ENCODE peak calls at places on chromosomes 11 and 22, in five cellular contexts. S, A, K, P and U are unnamed samples.

GRCh38 chr11:28228196-28228595 is 120.0 kb downstream of the METTL15 start:
- DNase-seq in S (peak; percentile 68), A (no peak), K (no peak), P (no peak), U (no peak)

GRCh38 chr22:27990879-27991278 is 71.8 kb upstream of the PITPNB start:
- DNase-seq in S (peak; percentile 8), A (no peak), K (peak; percentile 85), P (no peak), U (peak; percentile 85)

GRCh38 chr11:110128161-110128560 is 35.0 kb downstream of the ZC3H12C start:
- DNase-seq in S (peak; percentile 42), A (no peak), K (no peak), P (no peak), U (no peak)

GRCh38 chr11:33698921-33699320 is 1.7 kb downstream of the C11orf91 start:
- DNase-seq in S (no peak), A (no peak), K (no peak), P (no peak), U (no peak)

GRCh38 chr22:42946551-42947198 is 68.3 kb downstream of the PACSIN2 start:
- DNase-seq in S (no peak), A (no peak), K (peak; percentile 65), P (no peak), U (no peak)

GRCh38 chr11:17230867-17231851 is 23.4 kb upstream of the PIK3C2A start:
- DNase-seq in S (no peak), A (no peak), K (no peak), P (no peak), U (no peak)

GRCh38 chr11:114059278-114059983 is at the start of gene ZBTB16:
- DNase-seq in S (no peak), A (peak; percentile 56), K (peak; percentile 95), P (peak; percentile 88), U (peak; percentile 92)

GRCh38 chr22:36430863-36431262 is 43.1 kb upstream of the MYH9 start:
- DNase-seq in S (peak; percentile 53), A (no peak), K (no peak), P (no peak), U (no peak)

GRCh38 chr22:47275479-47276218 is 513.2 kb downstream of the TBC1D22A start:
- DNase-seq in S (no peak), A (no peak), K (peak; percentile 55), P (no peak), U (no peak)
- H3K9me3 ChIP-seq in S (peaks cover 6% of the 10 kb centered on the region), A (peaks cover 5% of the 10 kb centered on the region), K (no peaks in the 10 kb centered on the region), P (no peaks in the 10 kb centered on the region), U (no peaks in the 10 kb centered on the region)

GRCh38 chr11:70910835-70911234 is 341.5 kb downstream of the SHANK2 start:
- DNase-seq in S (no peak), A (no peak), K (peak; percentile 14), P (no peak), U (no peak)
- H3K9me3 ChIP-seq in S (no peaks in the 10 kb centered on the region), A (no peaks in the 10 kb centered on the region), K (peaks cover 3% of the 10 kb centered on the region), P (no peaks in the 10 kb centered on the region), U (no peaks in the 10 kb centered on the region)

GRCh38 chr22:47324435-47324990 is 562.1 kb downstream of the TBC1D22A start:
- DNase-seq in S (no peak), A (no peak), K (no peak), P (no peak), U (no peak)
- H3K9me3 ChIP-seq in S (no peaks in the 10 kb centered on the region), A (no peaks in the 10 kb centered on the region), K (peaks cover 9% of the 10 kb centered on the region), P (no peaks in the 10 kb centered on the region), U (peaks cover 23% of the 10 kb centered on the region)

GRCh38 chr11:70615036-70615875 is 216.9 kb downstream of the CTTN start:
- DNase-seq in S (no peak), A (no peak), K (no peak), P (no peak), U (no peak)
- H3K9me3 ChIP-seq in S (peaks cover 9% of the 10 kb centered on the region), A (peaks cover 4% of the 10 kb centered on the region), K (peaks cover 14% of the 10 kb centered on the region), P (no peaks in the 10 kb centered on the region), U (peaks cover 13% of the 10 kb centered on the region)

DNA sequence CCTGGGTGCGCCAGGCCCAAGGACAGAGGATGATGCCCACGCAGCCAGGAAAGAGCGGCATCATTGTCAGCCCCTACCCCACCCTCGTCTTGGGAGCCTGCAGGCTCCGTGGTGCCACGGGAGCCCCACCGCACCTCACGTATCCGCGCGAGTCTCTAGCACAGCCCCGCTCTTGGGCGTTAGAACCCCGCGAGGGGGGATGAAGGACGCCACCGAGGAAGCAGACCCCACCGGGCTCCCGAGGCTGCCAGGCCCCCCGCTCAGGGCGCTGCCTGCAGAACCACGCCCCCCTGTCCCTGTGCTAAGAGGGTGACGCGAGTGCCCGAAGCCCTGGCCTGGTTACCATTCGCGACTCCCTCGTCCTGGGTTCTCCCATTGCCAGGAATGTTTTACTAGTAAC is 52.3 kb upstream of the MS4A8 start:
- DNase-seq in S (no peak), A (no peak), K (no peak), P (no peak), U (no peak)
- H3K9me3 ChIP-seq in S (peaks cover 3% of the 10 kb centered on the region), A (peaks cover 4% of the 10 kb centered on the region), K (peaks cover 2% of the 10 kb centered on the region), P (no peaks in the 10 kb centered on the region), U (peaks cover 32% of the 10 kb centered on the region)

GRCh38 chr11:70581991-70582885 is 183.9 kb downstream of the CTTN start:
- DNase-seq in S (no peak), A (no peak), K (peak; percentile 64), P (no peak), U (no peak)

GRCh38 chr11:70578831-70579230 is 180.5 kb downstream of the CTTN start:
- DNase-seq in S (no peak), A (no peak), K (no peak), P (no peak), U (peak; percentile 7)

GRCh38 chr11:70579376-70579955 is 181.1 kb downstream of the CTTN start:
- DNase-seq in S (no peak), A (no peak), K (no peak), P (no peak), U (peak; percentile 58)

GRCh38 chr11:70578371-70578770 is 180.0 kb downstream of the CTTN start:
- DNase-seq in S (no peak), A (no peak), K (no peak), P (no peak), U (no peak)

GRCh38 chr11:70580036-70580805 is 181.9 kb downstream of the CTTN start:
- DNase-seq in S (no peak), A (no peak), K (peak; percentile 72), P (no peak), U (peak; percentile 51)
- H3K9me3 ChIP-seq in S (no peaks in the 10 kb centered on the region), A (no peaks in the 10 kb centered on the region), K (no peaks in the 10 kb centered on the region), P (no peaks in the 10 kb centered on the region), U (no peaks in the 10 kb centered on the region)

GRCh38 chr11:72125956-72126355 is 9.6 kb upstream of the FOLR3 start:
- DNase-seq in S (no peak), A (no peak), K (no peak), P (no peak), U (no peak)

GRCh38 chr11:72122607-72123006 is 10.1 kb upstream of the ANAPC15 start:
- DNase-seq in S (no peak), A (no peak), K (no peak), P (no peak), U (no peak)

GRCh38 chr11:72120930-72121329 is 8.4 kb upstream of the ANAPC15 start:
- DNase-seq in S (no peak), A (no peak), K (no peak), P (no peak), U (no peak)

GRCh38 chr11:72123117-72123653 is 10.7 kb upstream of the ANAPC15 start:
- DNase-seq in S (no peak), A (no peak), K (no peak), P (no peak), U (no peak)

DNA sequence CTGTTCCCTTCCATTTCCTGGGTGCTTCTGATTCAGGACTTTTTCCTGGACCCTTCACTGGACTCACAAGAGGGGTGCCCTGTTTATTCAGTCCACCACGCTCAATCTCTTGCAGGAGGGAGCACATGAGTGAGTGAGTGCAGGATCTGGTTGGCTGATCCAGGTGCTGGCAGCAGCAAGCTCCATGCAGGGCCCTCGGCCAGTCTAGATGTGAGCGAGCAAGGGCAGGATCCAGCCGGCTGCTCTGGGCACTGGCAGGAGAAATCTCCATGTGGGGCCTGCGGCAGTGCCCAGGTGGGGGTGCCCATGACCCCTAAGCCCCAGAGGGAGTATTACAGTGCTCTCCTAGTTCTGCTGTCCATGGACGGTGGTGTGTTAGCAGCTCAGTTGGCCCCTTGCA is 11.5 kb upstream of the FOLR3 start:
- DNase-seq in S (no peak), A (no peak), K (no peak), P (no peak), U (no peak)
- H3K9me3 ChIP-seq in S (peaks cover 7% of the 10 kb centered on the region), A (no peaks in the 10 kb centered on the region), K (no peaks in the 10 kb centered on the region), P (no peaks in the 10 kb centered on the region), U (no peaks in the 10 kb centered on the region)

DNA sequence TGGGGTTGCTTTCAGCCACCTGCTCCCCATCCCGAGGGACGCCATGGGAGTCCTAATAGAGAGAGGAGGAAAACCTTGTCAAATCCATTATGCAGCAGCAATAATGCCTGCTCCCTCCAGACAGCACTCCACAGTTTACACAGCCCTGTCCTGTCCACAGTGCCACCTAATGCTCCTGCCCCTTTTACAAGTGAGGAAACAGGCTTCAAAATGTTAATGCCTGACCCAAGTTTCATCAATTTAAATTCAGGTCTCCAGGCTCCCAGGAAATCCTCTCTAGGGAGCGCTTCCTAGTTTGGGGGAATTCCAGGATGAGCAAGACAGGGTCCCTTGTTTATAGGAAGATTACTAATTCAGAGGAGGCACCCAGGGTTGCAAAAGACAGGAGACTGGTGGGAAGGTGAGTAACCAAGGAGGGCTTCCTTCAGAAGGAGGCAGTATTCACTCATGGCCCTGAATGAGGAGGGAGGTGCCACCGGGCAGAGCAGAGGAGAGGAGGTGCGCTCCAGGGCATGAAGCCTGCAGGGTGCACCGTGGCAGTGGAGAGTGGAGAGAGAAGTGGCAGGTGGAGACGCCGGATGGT is 1.5 kb downstream of the TMEM132A start:
- DNase-seq in S (peak; percentile 89), A (no peak), K (no peak), P (no peak), U (no peak)
- H3K9me3 ChIP-seq in S (no peaks in the 10 kb centered on the region), A (no peaks in the 10 kb centered on the region), K (no peaks in the 10 kb centered on the region), P (no peaks in the 10 kb centered on the region), U (no peaks in the 10 kb centered on the region)

DNA sequence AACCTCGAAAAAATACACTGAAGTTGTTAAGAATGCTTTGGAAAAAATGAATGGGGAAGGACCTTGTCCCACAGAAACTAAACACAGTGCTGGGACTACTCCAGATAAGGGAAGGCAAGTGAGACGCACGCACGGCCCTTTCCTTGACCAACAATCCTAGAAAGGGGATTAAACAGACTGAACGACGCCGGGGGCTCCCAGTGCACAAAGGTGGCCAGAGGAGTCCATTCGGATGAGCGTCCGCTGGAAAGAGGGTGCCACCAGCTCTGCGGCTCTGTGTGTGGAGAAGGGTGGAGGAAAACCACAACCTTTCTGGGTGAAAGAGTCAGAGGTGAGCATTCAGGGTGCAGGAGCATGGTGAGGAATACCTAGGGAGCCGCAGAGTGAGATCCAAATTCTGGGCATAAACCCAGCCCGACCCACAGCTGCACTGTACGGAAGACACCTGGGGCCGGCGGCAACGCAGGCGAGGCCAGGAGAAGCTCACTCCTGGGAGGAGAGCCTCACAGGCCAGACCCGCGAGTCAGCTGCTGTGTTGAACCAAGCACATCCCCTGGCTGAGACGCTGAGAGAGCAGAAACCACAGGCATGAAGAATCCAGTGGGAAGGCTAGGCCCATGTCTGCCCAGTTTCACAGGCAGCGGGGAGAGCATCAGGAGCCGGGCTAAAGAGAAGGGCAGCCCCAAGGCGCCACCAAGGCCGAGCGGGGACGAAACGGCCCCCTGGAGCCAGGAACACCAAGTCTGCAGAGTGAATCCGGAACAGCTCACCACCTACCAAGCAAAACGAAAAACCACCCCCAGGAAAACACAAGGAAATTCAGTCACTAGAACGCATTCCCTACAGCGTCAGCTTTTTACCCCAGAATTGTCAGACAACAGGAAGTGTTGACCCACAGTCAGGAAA is 177.1 kb downstream of the BRD1 start:
- DNase-seq in S (no peak), A (no peak), K (no peak), P (no peak), U (peak; percentile 42)
- H3K9me3 ChIP-seq in S (peaks cover 23% of the 10 kb centered on the region), A (no peaks in the 10 kb centered on the region), K (peaks cover 3% of the 10 kb centered on the region), P (no peaks in the 10 kb centered on the region), U (no peaks in the 10 kb centered on the region)